ENCODE peak calls at places on chromosomes 6 and 20, in nine cellular contexts. B, T, Y, E, U, I, C, F and A are unnamed samples.
A peak's percentile ranks its signal among the peaks of the same experiment; 100 is the strongest.

GRCh38 chr6:12288844-12289654 is 1.1 kb upstream of the EDN1 start:
- DNase-seq in B (peak; percentile 74), T (no peak), Y (no peak), E (peak; percentile 32), U (peak; percentile 62), I (peak; percentile 63), C (peak; percentile 75), F (peak; percentile 67), A (no peak)

GRCh38 chr6:150195996-150196417 is 53.2 kb downstream of the PPP1R14C start:
- DNase-seq in B (no peak), T (no peak), Y (no peak), E (no peak), U (no peak), I (no peak), C (no peak), F (peak; percentile 80), A (no peak)

GRCh38 chr20:11117808-11118528 is 444.2 kb upstream of the JAG1 start:
- DNase-seq in B (no peak), T (no peak), Y (no peak), E (no peak), U (no peak), I (no peak), C (peak; percentile 10), F (peak; percentile 91), A (no peak)

GRCh38 chr6:79607000-79607399 is 24.1 kb upstream of the SH3BGRL2 start:
- DNase-seq in B (no peak), T (no peak), Y (no peak), E (no peak), U (no peak), I (no peak), C (no peak), F (no peak), A (no peak)

GRCh38 chr20:35972445-35972844 is 4.1 kb downstream of the CNBD2 start:
- DNase-seq in B (no peak), T (no peak), Y (no peak), E (no peak), U (no peak), I (no peak), C (no peak), F (no peak), A (no peak)

GRCh38 chr6:65819152-65819551 is 112.1 kb upstream of the EYS start:
- DNase-seq in B (no peak), T (no peak), Y (no peak), E (no peak), U (no peak), I (no peak), C (no peak), F (no peak), A (no peak)

GRCh38 chr6:169156108-169156821 is 97.4 kb downstream of the THBS2 start:
- DNase-seq in B (no peak), T (no peak), Y (no peak), E (no peak), U (no peak), I (no peak), C (no peak), F (no peak), A (no peak)

GRCh38 chr6:140850438-140850837 is 1282.3 kb upstream of the GJE1 start:
- DNase-seq in B (no peak), T (no peak), Y (no peak), E (no peak), U (no peak), I (no peak), C (no peak), F (peak; percentile 28), A (no peak)

GRCh38 chr6:89564752-89565427 is 73.7 kb downstream of the LYRM2 start:
- DNase-seq in B (no peak), T (no peak), Y (no peak), E (no peak), U (no peak), I (no peak), C (no peak), F (peak; percentile 11), A (no peak)

GRCh38 chr6:11426571-11426970 is 111.0 kb upstream of the TMEM170B start:
- DNase-seq in B (no peak), T (no peak), Y (no peak), E (no peak), U (no peak), I (no peak), C (no peak), F (peak; percentile 50), A (no peak)

GRCh38 chr6:137808836-137809315 is 58.2 kb upstream of the TNFAIP3 start:
- DNase-seq in B (no peak), T (no peak), Y (no peak), E (no peak), U (no peak), I (no peak), C (no peak), F (no peak), A (no peak)

GRCh38 chr6:112576421-112576820 is 229.3 kb downstream of the RFPL4B start:
- DNase-seq in B (no peak), T (no peak), Y (no peak), E (no peak), U (no peak), I (no peak), C (no peak), F (peak; percentile 2), A (no peak)

GRCh38 chr20:45140836-45141235 is 16.6 kb upstream of the WFDC12 start:
- DNase-seq in B (no peak), T (no peak), Y (no peak), E (no peak), U (no peak), I (no peak), C (no peak), F (no peak), A (no peak)

GRCh38 chr6:40996591-40997247 is 42.3 kb downstream of the UNC5CL start:
- DNase-seq in B (no peak), T (no peak), Y (no peak), E (no peak), U (no peak), I (peak; percentile 89), C (peak; percentile 10), F (peak; percentile 36), A (no peak)

GRCh38 chr20:17590245-17590644 is 20.4 kb downstream of the DSTN start:
- DNase-seq in B (no peak), T (no peak), Y (no peak), E (no peak), U (no peak), I (no peak), C (no peak), F (no peak), A (no peak)

GRCh38 chr6:11618533-11618932 is 81.0 kb downstream of the TMEM170B start:
- DNase-seq in B (no peak), T (no peak), Y (no peak), E (no peak), U (peak; percentile 13), I (no peak), C (no peak), F (peak; percentile 45), A (no peak)

GRCh38 chr6:4920914-4921410 is 82.9 kb downstream of the RPP40 start:
- DNase-seq in B (no peak), T (no peak), Y (no peak), E (no peak), U (no peak), I (no peak), C (no peak), F (peak; percentile 8), A (no peak)

GRCh38 chr6:77879527-77879926 is 226.7 kb downstream of the MEI4 start:
- DNase-seq in B (no peak), T (no peak), Y (no peak), E (no peak), U (no peak), I (no peak), C (no peak), F (no peak), A (no peak)

GRCh38 chr20:10970109-10970508 is 296.3 kb upstream of the JAG1 start:
- DNase-seq in B (no peak), T (no peak), Y (no peak), E (no peak), U (no peak), I (no peak), C (no peak), F (peak; percentile 51), A (no peak)

GRCh38 chr6:68741501-68742343 is 106.6 kb downstream of the ADGRB3 start:
- DNase-seq in B (no peak), T (no peak), Y (no peak), E (no peak), U (no peak), I (no peak), C (no peak), F (no peak), A (no peak)

GRCh38 chr6:14270925-14271791 is 153.6 kb downstream of the CD83 start:
- DNase-seq in B (peak; percentile 64), T (no peak), Y (no peak), E (peak; percentile 49), U (no peak), I (no peak), C (peak; percentile 63), F (peak; percentile 98), A (no peak)

GRCh38 chr6:43060034-43060754 is 763 bp downstream of the KLC4 start:
- DNase-seq in B (no peak), T (no peak), Y (no peak), E (no peak), U (no peak), I (peak; percentile 72), C (no peak), F (peak; percentile 57), A (no peak)

GRCh38 chr20:62668441-62669027 is 26.2 kb downstream of the SLCO4A1 start:
- DNase-seq in B (no peak), T (peak; percentile 7), Y (peak; percentile 66), E (peak; percentile 60), U (no peak), I (peak; percentile 84), C (peak; percentile 94), F (peak; percentile 47), A (peak; percentile 56)

GRCh38 chr6:165439928-165440554 is 130.6 kb upstream of the C6orf118 start:
- DNase-seq in B (peak; percentile 33), T (no peak), Y (no peak), E (no peak), U (no peak), I (no peak), C (no peak), F (peak; percentile 89), A (no peak)

GRCh38 chr6:15088904-15089568 is 156.8 kb upstream of the JARID2 start:
- DNase-seq in B (no peak), T (no peak), Y (no peak), E (no peak), U (no peak), I (no peak), C (no peak), F (peak; percentile 6), A (no peak)

GRCh38 chr6:125780540-125781306 is 10.0 kb upstream of the NCOA7 start:
- DNase-seq in B (peak; percentile 94), T (peak; percentile 40), Y (peak; percentile 38), E (peak; percentile 58), U (peak; percentile 81), I (peak; percentile 63), C (peak; percentile 59), F (peak; percentile 78), A (peak; percentile 33)

GRCh38 chr6:150567360-150567759 is 32.3 kb upstream of the PLEKHG1 start:
- DNase-seq in B (no peak), T (no peak), Y (no peak), E (no peak), U (no peak), I (no peak), C (no peak), F (peak; percentile 47), A (no peak)